ENCODE peak calls at places on chromosome 22, in seven cellular contexts. E is endothelial cell of umbilical vein, S is sigmoid colon, T is HepG2, M is prostate gland, H is breast epithelium, U is HL-60. J is an unnamed sample.
A peak's percentile ranks its signal among the peaks of the same experiment; 100 is the strongest.

GRCh38 chr22:19745155-19746133 is 15.1 kb upstream of the TBX1 start:
- DNase-seq in E (no peak), S (no peak), T (no peak), M (no peak), H (no peak), U (no peak), J (no peak)

GRCh38 chr22:43260346-43260745 is 73.4 kb upstream of the TTLL12 start:
- DNase-seq in E (no peak), S (no peak), T (no peak), M (no peak), H (no peak), U (no peak), J (no peak)

GRCh38 chr22:23085785-23086184 is 15.5 kb downstream of the GNAZ start:
- DNase-seq in E (no peak), S (no peak), T (no peak), M (no peak), H (no peak), U (no peak), J (no peak)

GRCh38 chr22:27139935-27140493 is 482.6 kb downstream of the MIAT start:
- DNase-seq in E (peak; percentile 68), S (peak; percentile 75), T (no peak), M (no peak), H (no peak), U (no peak), J (no peak)

GRCh38 chr22:23137905-23138520 is 3.8 kb downstream of the RSPH14 start:
- DNase-seq in E (no peak), S (no peak), T (no peak), M (no peak), H (peak; percentile 36), U (no peak), J (no peak)

GRCh38 chr22:43155789-43156188 is 4.4 kb downstream of the TSPO start:
- DNase-seq in E (no peak), S (no peak), T (no peak), M (no peak), H (no peak), U (no peak), J (no peak)

GRCh38 chr22:38167988-38168407 is 13.6 kb downstream of the PLA2G6 start:
- DNase-seq in E (no peak), S (peak; percentile 68), T (no peak), M (peak; percentile 87), H (peak; percentile 72), U (no peak), J (no peak)

GRCh38 chr22:21927174-21927823 is 25.3 kb downstream of the PPM1F start:
- DNase-seq in E (no peak), S (no peak), T (no peak), M (no peak), H (no peak), U (no peak), J (no peak)

GRCh38 chr22:27989758-27990450 is 70.8 kb upstream of the PITPNB start:
- DNase-seq in E (no peak), S (peak; percentile 59), T (no peak), M (no peak), H (no peak), U (no peak), J (no peak)

DNA sequence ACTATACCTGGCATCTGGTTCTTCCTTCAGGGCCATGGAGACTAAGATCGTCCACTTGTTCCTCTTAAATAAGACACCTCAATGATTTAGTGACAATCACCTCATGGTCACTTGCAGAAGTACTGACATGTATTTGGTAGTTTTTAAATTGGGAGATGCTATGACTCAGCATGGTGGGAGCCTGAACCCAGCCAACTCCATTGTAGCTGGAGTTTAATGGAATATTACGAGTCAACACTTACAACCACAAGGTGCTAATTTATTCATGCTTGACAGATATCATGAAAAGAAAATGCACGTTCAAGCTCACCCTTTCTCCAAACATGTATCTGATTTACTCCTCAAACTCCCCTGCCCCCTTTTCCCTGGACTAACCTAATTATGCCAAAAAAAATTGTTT is 16.6 kb upstream of the APOL3 start:
- DNase-seq in E (no peak), S (no peak), T (no peak), M (no peak), H (no peak), U (no peak), J (no peak)
- TF ChIP-seq POLR2AphosphoS5 in E (no peak), S (no peak), T (no peak), M (no peak), H (no peak), U (no peak), J (no peak)

DNA sequence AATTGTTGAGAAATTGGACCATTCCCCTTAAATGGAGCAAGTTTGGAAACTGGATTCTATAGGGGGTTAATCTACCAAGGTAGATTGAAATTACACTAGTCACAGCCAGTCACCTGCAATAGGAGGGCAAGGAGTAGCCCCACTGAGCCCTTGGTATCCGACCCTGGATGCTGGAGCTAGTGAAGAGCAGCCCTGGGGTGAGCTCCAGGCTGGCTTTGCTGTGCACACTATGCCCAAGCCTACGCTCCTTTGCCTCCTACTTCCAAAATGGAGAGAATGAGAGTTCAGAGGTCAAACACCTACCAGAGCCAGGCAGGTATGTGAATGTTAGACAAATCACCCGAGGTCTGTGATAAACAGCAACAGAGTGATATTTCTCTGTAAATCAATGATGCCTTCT is 23.7 kb downstream of the SNU13 start:
- DNase-seq in E (no peak), S (no peak), T (no peak), M (no peak), H (no peak), U (no peak), J (no peak)
- TF ChIP-seq POLR2AphosphoS5 in E (no peak), S (no peak), T (no peak), M (no peak), H (no peak), U (no peak), J (no peak)

GRCh38 chr22:18032455-18033101 is 8.2 kb upstream of the MICAL3 start:
- DNase-seq in E (no peak), S (no peak), T (no peak), M (no peak), H (no peak), U (no peak), J (no peak)
- TF ChIP-seq POLR2AphosphoS5 in E (no peak), S (peak; percentile 70), T (no peak), M (no peak), H (no peak), U (no peak), J (peak; percentile 37)

DNA sequence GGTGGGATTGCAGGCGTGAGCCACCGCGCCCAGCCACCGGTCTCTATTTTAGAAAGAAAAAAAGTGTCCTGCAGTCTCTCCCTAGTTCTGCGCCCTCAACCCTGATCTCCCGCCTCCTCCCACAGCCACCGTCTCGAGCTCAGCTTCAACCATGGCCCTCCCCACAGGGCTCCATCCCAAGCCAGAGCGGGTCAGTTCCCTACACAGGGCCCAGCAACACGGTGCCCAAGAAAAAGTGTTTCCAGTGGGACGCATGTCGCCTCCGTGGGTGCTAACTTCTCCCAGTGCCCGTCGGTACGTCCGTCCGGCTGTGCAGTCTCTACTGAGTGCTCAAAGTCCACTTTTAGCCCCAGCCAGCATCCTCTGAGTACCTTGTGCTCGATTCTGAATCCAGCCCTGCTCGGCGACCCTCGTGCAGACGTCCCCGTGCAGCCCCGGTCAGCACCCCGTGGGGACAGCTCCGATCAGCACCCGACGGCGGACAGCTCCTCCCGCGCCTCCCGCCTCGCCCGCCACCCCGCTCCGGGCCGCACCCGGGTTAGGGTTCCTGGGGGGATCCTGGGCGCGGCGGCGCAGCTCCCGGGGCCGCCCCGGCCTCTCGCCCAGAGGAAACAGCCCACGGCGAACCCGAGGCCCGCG is 658 bp upstream of the MAPK8IP2 start:
- DNase-seq in E (peak; percentile 26), S (peak; percentile 72), T (peak; percentile 9), M (no peak), H (no peak), U (no peak), J (no peak)
- TF ChIP-seq POLR2AphosphoS5 in E (no peak), S (no peak), T (no peak), M (no peak), H (no peak), U (no peak), J (no peak)

GRCh38 chr22:50317674-50318073 is 9.1 kb downstream of the DENND6B start:
- DNase-seq in E (no peak), S (no peak), T (no peak), M (no peak), H (no peak), U (no peak), J (no peak)

GRCh38 chr22:50319503-50319951 is 7.3 kb downstream of the DENND6B start:
- DNase-seq in E (no peak), S (no peak), T (no peak), M (no peak), H (no peak), U (no peak), J (no peak)

GRCh38 chr22:50318356-50318697 is 8.5 kb downstream of the DENND6B start:
- DNase-seq in E (no peak), S (no peak), T (no peak), M (no peak), H (no peak), U (no peak), J (no peak)

GRCh38 chr22:50320116-50320515 is 6.7 kb downstream of the DENND6B start:
- DNase-seq in E (no peak), S (no peak), T (no peak), M (no peak), H (no peak), U (no peak), J (no peak)

GRCh38 chr22:50318698-50319411 is 8.0 kb downstream of the DENND6B start:
- DNase-seq in E (no peak), S (no peak), T (no peak), M (no peak), H (no peak), U (no peak), J (no peak)
- TF ChIP-seq POLR2AphosphoS5 in E (no peak), S (no peak), T (no peak), M (no peak), H (no peak), U (no peak), J (no peak)

GRCh38 chr22:29310863-29311339 is 4.5 kb downstream of the GAS2L1 start:
- DNase-seq in E (peak; percentile 99), S (peak; percentile 98), T (peak; percentile 73), M (peak; percentile 93), H (peak; percentile 97), U (peak; percentile 86), J (no peak)

GRCh38 chr22:29310065-29310862 is 3.8 kb downstream of the GAS2L1 start:
- DNase-seq in E (no peak), S (peak; percentile 79), T (no peak), M (peak; percentile 45), H (no peak), U (no peak), J (no peak)

GRCh38 chr22:29308148-29308790 is 1.8 kb downstream of the GAS2L1 start:
- DNase-seq in E (no peak), S (peak; percentile 71), T (no peak), M (no peak), H (no peak), U (no peak), J (no peak)

GRCh38 chr22:29308791-29309262 is 2.4 kb downstream of the GAS2L1 start:
- DNase-seq in E (peak; percentile 49), S (peak; percentile 69), T (no peak), M (no peak), H (no peak), U (no peak), J (no peak)

GRCh38 chr22:29309332-29310064 is 3.0 kb downstream of the GAS2L1 start:
- DNase-seq in E (peak; percentile 64), S (peak; percentile 71), T (no peak), M (no peak), H (no peak), U (no peak), J (no peak)
- TF ChIP-seq POLR2AphosphoS5 in E (no peak), S (no peak), T (no peak), M (no peak), H (no peak), U (no peak), J (no peak)

GRCh38 chr22:45336971-45337431 is 27.3 kb downstream of the FAM118A start:
- DNase-seq in E (peak; percentile 100), S (peak; percentile 87), T (no peak), M (peak; percentile 90), H (peak; percentile 79), U (no peak), J (no peak)
- TF ChIP-seq POLR2AphosphoS5 in E (peak; percentile 61), S (peak; percentile 60), T (no peak), M (peak; percentile 90), H (peak; percentile 29), U (no peak), J (peak; percentile 33)

J was measured in vagina.